ENCODE peak calls at places on chromosomes 3 and 15, in five cellular contexts. W, F, K, B and U are unnamed samples.

GRCh38 chr3:45055411-45056143 is 29.5 kb downstream of the CLEC3B start:
- DNase-seq in W (no peak), F (no peak), K (no peak), B (no peak), U (no peak)

GRCh38 chr3:187315872-187316271 is 24.3 kb upstream of the MASP1 start:
- DNase-seq in W (no peak), F (no peak), K (no peak), B (no peak), U (no peak)

GRCh38 chr15:58513681-58514336 is 82.0 kb downstream of the LIPC start:
- DNase-seq in W (no peak), F (no peak), K (no peak), B (no peak), U (no peak)

GRCh38 chr15:31606942-31607497 is 280.4 kb downstream of the KLF13 start:
- DNase-seq in W (no peak), F (no peak), K (no peak), B (no peak), U (no peak)

GRCh38 chr15:78069052-78069414 is 8.5 kb downstream of the TBC1D2B start:
- DNase-seq in W (no peak), F (no peak), K (no peak), B (no peak), U (no peak)

GRCh38 chr3:138082992-138083386 is 32.4 kb downstream of the DZIP1L start:
- DNase-seq in W (no peak), F (no peak), K (no peak), B (no peak), U (no peak)

GRCh38 chr15:85543741-85544155 is 163.3 kb downstream of the AKAP13 start:
- DNase-seq in W (peak), F (peak), K (no peak), B (peak), U (no peak)

GRCh38 chr3:46848271-46849097 is 14.8 kb downstream of the MYL3 start:
- DNase-seq in W (peak), F (peak), K (no peak), B (peak), U (peak)

GRCh38 chr3:135966349-135966695 is 794 bp downstream of the PPP2R3A start:
- DNase-seq in W (no peak), F (no peak), K (no peak), B (no peak), U (peak)

GRCh38 chr3:189554868-189555557 is 76.2 kb upstream of the TP63 start:
- DNase-seq in W (no peak), F (no peak), K (no peak), B (peak), U (peak)

GRCh38 chr3:58824285-58824684 is 157.7 kb upstream of the FAM3D start:
- DNase-seq in W (peak), F (peak), K (no peak), B (no peak), U (no peak)

GRCh38 chr3:10017636-10018292 is 8.5 kb upstream of the FANCD2 start:
- DNase-seq in W (peak), F (no peak), K (no peak), B (no peak), U (no peak)

GRCh38 chr3:55165278-55165677 is 237.4 kb upstream of the LRTM1 start:
- DNase-seq in W (no peak), F (no peak), K (no peak), B (no peak), U (no peak)

GRCh38 chr15:98005659-98006058 is 45.2 kb downstream of the ARRDC4 start:
- DNase-seq in W (no peak), F (no peak), K (no peak), B (no peak), U (no peak)

GRCh38 chr3:68996356-68996995 is 17.0 kb downstream of the EOGT start:
- DNase-seq in W (no peak), F (no peak), K (no peak), B (no peak), U (no peak)

GRCh38 chr3:57889807-57890206 is 118.4 kb upstream of the FLNB start:
- DNase-seq in W (no peak), F (no peak), K (no peak), B (no peak), U (no peak)

GRCh38 chr15:88638626-88639372 is at the start of gene ISG20:
- DNase-seq in W (peak), F (peak), K (peak), B (peak), U (peak)

GRCh38 chr3:4584537-4585249 is 91.5 kb downstream of the ITPR1 start:
- DNase-seq in W (peak), F (peak), K (no peak), B (peak), U (no peak)

GRCh38 chr3:46845860-46846623 is 17.2 kb downstream of the MYL3 start:
- DNase-seq in W (peak), F (peak), K (peak), B (peak), U (peak)

GRCh38 chr3:60190073-60190472 is 1061.2 kb downstream of the FHIT start:
- DNase-seq in W (no peak), F (no peak), K (no peak), B (no peak), U (no peak)

GRCh38 chr3:53597136-53597915 is 102.9 kb downstream of the CACNA1D start:
- DNase-seq in W (no peak), F (no peak), K (no peak), B (no peak), U (no peak)

GRCh38 chr15:66675456-66675855 is 26.6 kb upstream of the SMAD6 start:
- DNase-seq in W (no peak), F (no peak), K (no peak), B (no peak), U (no peak)

GRCh38 chr3:136277634-136278033 is 27.5 kb downstream of the PCCB start:
- DNase-seq in W (no peak), F (no peak), K (no peak), B (no peak), U (no peak)

GRCh38 chr3:26058774-26059455 is 269.0 kb downstream of the OXSM start:
- DNase-seq in W (no peak), F (no peak), K (no peak), B (no peak), U (no peak)

GRCh38 chr15:80581976-80582375 is 113.1 kb upstream of the ABHD17C start:
- DNase-seq in W (no peak), F (no peak), K (no peak), B (no peak), U (no peak)

GRCh38 chr3:165502707-165503106 is 306.5 kb upstream of the SLITRK3 start:
- DNase-seq in W (no peak), F (no peak), K (no peak), B (no peak), U (no peak)

GRCh38 chr3:149559989-149560388 is 85.5 kb downstream of the TM4SF4 start:
- DNase-seq in W (no peak), F (no peak), K (no peak), B (no peak), U (no peak)

GRCh38 chr3:114571363-114571762 is 277.5 kb downstream of the TIGIT start:
- DNase-seq in W (no peak), F (no peak), K (no peak), B (no peak), U (no peak)

GRCh38 chr3:53493997-53494791 is at the start of gene CACNA1D:
- DNase-seq in W (peak), F (no peak), K (no peak), B (no peak), U (no peak)

GRCh38 chr3:24495334-24495994 is 814 bp upstream of the THRB start:
- DNase-seq in W (no peak), F (peak), K (no peak), B (peak), U (peak)